ENCODE peak calls at places on chromosomes 4 and X, in ten cellular contexts. X is GM12878; M is ovary; Z is DND-41; F is pancreas; B is CD8-positive, alpha-beta memory T cell; R is adrenal gland; K is K562; H is endodermal cell; P is heart right ventricle. Q is an unnamed sample. For H3K4me1, the result is how much of the 10 kb centered on the place peaks cover.

GRCh38 chr4:140152760-140153418 is 1.1 kb downstream of the MAML3 start:
- DNase-seq in B (peak), F (peak), P (peak), K (no peak), H (peak), Z (peak), M (peak), X (no peak), R (peak), Q (peak)

GRCh38 chrX:153934473-153935325 is at the start of gene NAA10:
- DNase-seq in R (peak), Z (peak), K (peak), P (peak), X (no peak), H (peak), F (peak), B (peak), M (peak), Q (peak)

GRCh38 chr4:68304731-68305130 is 45.2 kb downstream of the YTHDC1 start:
- DNase-seq in X (no peak), P (no peak), M (no peak), F (no peak), B (no peak), K (no peak), H (peak), R (no peak), Z (no peak), Q (no peak)

GRCh38 chrX:45513042-45513441 is 312.4 kb upstream of the DIPK2B start:
- DNase-seq in Z (no peak), F (no peak), X (no peak), B (no peak), R (no peak), P (no peak), H (no peak), M (no peak), K (no peak), Q (no peak)

GRCh38 chr4:55409468-55410171 is 13.9 kb downstream of the TMEM165 start:
- DNase-seq in B (no peak), Z (peak), R (no peak), F (no peak), X (peak), H (peak), P (peak), K (no peak), M (no peak), Q (no peak)

GRCh38 chr4:176321589-176321988 is 1.8 kb downstream of the SPCS3 start:
- DNase-seq in Z (no peak), B (no peak), F (no peak), X (no peak), P (no peak), R (no peak), H (no peak), K (no peak), M (no peak), Q (no peak)

GRCh38 chr4:147732516-147733193 is 767 bp downstream of the ARHGAP10 start:
- DNase-seq in P (peak), K (peak), M (peak), B (no peak), R (peak), F (peak), H (peak), Z (no peak), X (no peak), Q (no peak)

GRCh38 chrX:69493193-69493592 is 10.9 kb upstream of the NALF2 start:
- DNase-seq in X (no peak), Z (peak), H (peak), F (no peak), B (no peak), M (no peak), P (peak), K (peak), R (peak), Q (no peak)

GRCh38 chr4:37693450-37694190 is 7.4 kb upstream of the RELL1 start:
- DNase-seq in R (no peak), B (no peak), X (no peak), K (no peak), F (no peak), Z (no peak), P (no peak), H (no peak), M (no peak), Q (no peak)

GRCh38 chrX:17584248-17584681 is 153.0 kb upstream of the SCML1 start:
- DNase-seq in Z (no peak), P (no peak), H (no peak), K (no peak), X (no peak), B (no peak), M (no peak), R (no peak), F (no peak), Q (no peak)

GRCh38 chr4:5137927-5138326 is 86.6 kb downstream of the STK32B start:
- DNase-seq in K (no peak), P (no peak), M (no peak), X (no peak), F (peak), B (no peak), Z (no peak), R (no peak), H (no peak), Q (no peak)

GRCh38 chr4:55347610-55348228 is 1.7 kb downstream of the SRD5A3 start:
- DNase-seq in H (no peak), R (no peak), B (no peak), X (no peak), P (no peak), M (no peak), Z (no peak), K (no peak), F (no peak), Q (no peak)

GRCh38 chr4:104751468-104751867 is 256.8 kb upstream of the CXXC4 start:
- DNase-seq in K (no peak), M (no peak), P (no peak), R (no peak), B (no peak), F (no peak), Z (no peak), H (no peak), X (no peak), Q (no peak)

GRCh38 chrX:136745215-136746173 is 35.2 kb downstream of the ARHGEF6 start:
- DNase-seq in Z (no peak), H (no peak), R (no peak), K (no peak), M (no peak), F (no peak), X (no peak), B (no peak), P (no peak), Q (no peak)

GRCh38 chrX:141220342-141221008 is 21.8 kb downstream of the SPANXC start:
- DNase-seq in H (no peak), F (no peak), X (no peak), P (no peak), R (no peak), B (no peak), K (no peak), Z (no peak), M (no peak), Q (no peak)

GRCh38 chrX:1185556-1185955 is 26.9 kb downstream of the CRLF2 start:
- DNase-seq in R (no peak), P (no peak), H (peak), X (no peak), F (no peak), B (no peak), Z (no peak), K (no peak), M (no peak), Q (no peak)

GRCh38 chr4:121728798-121729226 is 32.0 kb upstream of the ANXA5 start:
- DNase-seq in X (no peak), H (no peak), R (no peak), B (no peak), P (no peak), M (no peak), Z (no peak), F (no peak), K (no peak), Q (no peak)

GRCh38 chr4:41746025-41746439 is 2.5 kb downstream of the PHOX2B start:
- DNase-seq in M (no peak), H (peak), B (no peak), P (no peak), X (no peak), Z (no peak), F (no peak), R (no peak), K (no peak), Q (no peak)

GRCh38 chr4:171035909-171036308 is 777.3 kb upstream of the GALNTL6 start:
- DNase-seq in M (no peak), B (no peak), P (no peak), F (no peak), R (no peak), Z (no peak), X (no peak), K (no peak), H (no peak), Q (no peak)

GRCh38 chr4:15423285-15423711 is 4.5 kb upstream of the C1QTNF7 start:
- DNase-seq in F (no peak), X (no peak), R (no peak), H (no peak), Z (no peak), P (no peak), M (no peak), K (no peak), B (no peak), Q (no peak)

GRCh38 chrX:64894454-64895038 is 81.7 kb downstream of the ZC4H2 start:
- DNase-seq in X (no peak), F (peak), P (no peak), H (peak), M (no peak), R (peak), B (no peak), Z (peak), K (peak), Q (no peak)

GRCh38 chr4:101265816-101266172 is 81.5 kb downstream of the PPP3CA start:
- DNase-seq in F (no peak), X (no peak), Z (no peak), P (no peak), K (no peak), M (no peak), H (no peak), B (no peak), R (no peak), Q (no peak)
- H3K4me1 ChIP-seq in F (under half), X (under half), Z (under half), P (under half), K (under half), M (under half), H (under half), B (under half), R (under half), Q (under half)

GRCh38 chrX:40166582-40166981 is 68.8 kb upstream of the BCOR start:
- DNase-seq in X (no peak), Z (no peak), P (no peak), M (no peak), F (no peak), K (no peak), B (no peak), R (no peak), H (peak), Q (no peak)
- H3K4me3 ChIP-seq in X (no peak), Z (no peak), P (no peak), M (no peak), F (no peak), K (no peak), B (no peak), R (no peak), H (no peak), Q (peak)

DNA sequence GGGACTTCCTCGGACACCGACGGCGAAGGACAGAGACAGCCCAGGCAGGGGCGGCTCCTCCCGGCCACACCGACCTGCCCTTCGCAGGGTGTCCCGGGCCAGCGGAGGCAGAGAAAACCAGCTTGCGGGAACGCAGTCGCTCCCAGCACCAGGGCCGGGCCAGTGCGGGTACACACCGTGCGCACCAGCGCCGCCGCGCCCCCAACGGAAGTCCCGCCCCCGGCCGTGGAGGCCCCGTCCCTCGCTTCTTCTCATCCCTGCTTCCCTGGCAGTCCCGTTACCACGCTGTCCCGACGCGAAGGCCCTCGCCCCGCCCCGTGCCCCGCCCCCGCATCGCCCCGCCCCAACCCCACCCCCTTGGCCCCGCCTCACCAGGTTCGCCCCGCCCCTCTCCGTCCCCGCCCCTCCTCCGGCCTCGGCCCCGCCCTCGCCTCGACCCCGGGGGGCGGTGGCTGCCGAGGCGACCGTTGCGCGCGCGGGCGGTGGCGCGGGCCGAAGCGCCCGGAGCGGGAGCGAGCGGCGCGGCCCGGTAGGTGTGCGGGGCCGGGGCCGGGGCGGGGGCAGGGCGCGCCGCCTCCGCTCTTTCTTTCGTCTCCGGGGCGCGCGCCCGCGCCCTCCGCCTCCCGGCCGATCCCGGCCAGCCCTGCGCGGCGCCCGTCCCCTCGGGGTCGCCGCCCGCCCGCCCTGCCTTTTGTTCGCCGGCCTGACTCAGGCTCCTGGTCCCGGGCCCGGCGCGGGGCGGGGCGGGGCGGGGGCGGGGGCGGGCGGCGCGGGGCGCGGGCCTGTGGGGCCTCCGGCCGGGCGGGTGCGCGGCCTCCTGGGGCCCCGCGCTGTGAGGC is at the start of gene RGS12:
- DNase-seq in H (peak), P (peak), M (peak), R (peak), K (peak), X (peak), F (peak), B (peak), Z (peak), Q (peak)
- H3K4me1 ChIP-seq in H (under half), P (half or more), M (under half), R (under half), K (under half), X (under half), F (under half), B (under half), Z (under half), Q (under half)

GRCh38 chrX:107656965-107657364 is 28.7 kb downstream of the PRPS1 start:
- DNase-seq in F (no peak), Z (no peak), X (no peak), B (no peak), M (no peak), R (no peak), K (no peak), H (no peak), P (no peak), Q (no peak)

GRCh38 chrX:107658660-107659059 is 30.4 kb downstream of the PRPS1 start:
- DNase-seq in X (no peak), R (no peak), B (no peak), P (no peak), F (no peak), K (no peak), Z (no peak), M (no peak), H (no peak), Q (no peak)

GRCh38 chrX:107659286-107659685 is 31.0 kb downstream of the PRPS1 start:
- DNase-seq in X (no peak), Z (no peak), M (no peak), F (no peak), B (no peak), H (no peak), R (no peak), P (no peak), K (no peak), Q (no peak)

GRCh38 chrX:107659768-107660167 is 31.5 kb downstream of the PRPS1 start:
- DNase-seq in F (no peak), H (no peak), P (no peak), Z (peak), M (no peak), K (peak), B (no peak), R (peak), X (no peak), Q (peak)

DNA sequence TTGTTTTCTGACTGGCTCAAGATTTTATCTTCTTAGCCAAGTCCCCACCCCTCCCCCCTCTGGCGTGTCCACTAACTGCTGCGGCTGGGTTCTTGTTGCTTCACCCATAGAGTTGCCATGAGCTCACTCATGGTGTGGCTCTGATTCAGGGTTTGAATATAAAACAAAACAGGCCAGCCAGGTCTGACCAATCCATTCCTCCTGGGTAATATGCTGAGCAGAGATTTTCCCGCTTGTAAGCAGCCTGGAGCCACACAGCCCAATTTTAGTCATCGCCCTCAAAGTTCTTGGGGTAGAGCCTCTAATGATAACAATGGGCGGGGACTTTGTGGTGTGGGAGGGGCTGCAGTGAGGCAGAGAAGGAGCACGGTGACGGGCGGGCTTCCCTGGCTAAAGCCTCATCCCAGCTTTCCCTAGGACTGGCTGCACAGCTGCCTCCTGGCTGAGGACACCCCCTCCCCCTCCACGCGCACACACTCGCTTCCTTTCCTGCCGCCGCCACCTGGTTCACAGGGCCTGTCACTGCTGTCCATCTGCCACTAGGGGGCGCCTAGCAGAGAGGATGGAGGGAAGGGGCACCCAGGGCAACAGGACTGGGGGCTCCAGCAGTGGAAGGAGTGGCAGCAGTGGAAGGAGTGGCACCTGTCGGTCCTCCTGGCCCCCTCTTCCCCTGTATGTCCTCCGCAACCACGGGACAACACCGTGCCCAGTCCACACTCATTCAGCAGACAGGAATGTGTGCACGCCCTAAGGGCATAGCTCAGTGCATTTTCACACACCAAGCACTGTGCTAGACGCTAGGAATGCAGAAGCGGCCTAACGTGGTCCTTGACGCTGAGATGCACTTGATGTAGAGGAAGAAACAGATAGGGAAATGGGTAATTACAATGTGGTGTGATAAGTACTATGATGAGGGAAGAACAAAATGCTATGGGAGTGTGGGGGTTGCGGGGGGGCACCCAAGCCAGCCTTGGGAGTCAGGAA is 26.8 kb downstream of the PRPS1 start:
- DNase-seq in X (no peak), P (peak), M (peak), R (peak), K (peak), F (peak), Z (peak), B (peak), H (peak), Q (peak)
- H3K4me3 ChIP-seq in X (no peak), P (no peak), M (no peak), R (no peak), K (peak), F (no peak), Z (no peak), B (no peak), H (no peak), Q (no peak)

DNA sequence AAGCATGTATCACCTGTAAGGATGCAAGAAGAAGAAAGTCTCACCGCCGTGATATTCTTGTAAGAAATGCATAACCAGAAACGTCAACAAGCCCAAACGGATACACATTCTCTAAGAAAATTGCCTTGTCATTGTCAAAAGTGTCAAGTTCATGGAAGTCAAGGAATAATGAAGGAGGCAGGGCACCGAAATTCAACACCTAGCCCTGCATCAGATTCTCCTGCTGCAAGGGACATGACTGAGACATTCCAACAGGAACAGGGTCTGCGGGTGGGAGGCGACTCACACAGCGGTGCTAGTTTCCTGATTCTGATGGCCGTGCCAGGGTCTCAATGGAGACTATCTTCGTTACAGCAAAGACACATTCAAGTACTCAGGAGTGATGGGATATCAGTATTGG is 26.7 kb downstream of the IRF2 start:
- DNase-seq in R (no peak), B (no peak), K (no peak), F (no peak), M (no peak), P (no peak), H (peak), Z (no peak), X (no peak), Q (no peak)
- H3K4me1 ChIP-seq in R (under half), B (half or more), K (under half), F (under half), M (under half), P (half or more), H (under half), Z (under half), X (under half), Q (half or more)

DNA sequence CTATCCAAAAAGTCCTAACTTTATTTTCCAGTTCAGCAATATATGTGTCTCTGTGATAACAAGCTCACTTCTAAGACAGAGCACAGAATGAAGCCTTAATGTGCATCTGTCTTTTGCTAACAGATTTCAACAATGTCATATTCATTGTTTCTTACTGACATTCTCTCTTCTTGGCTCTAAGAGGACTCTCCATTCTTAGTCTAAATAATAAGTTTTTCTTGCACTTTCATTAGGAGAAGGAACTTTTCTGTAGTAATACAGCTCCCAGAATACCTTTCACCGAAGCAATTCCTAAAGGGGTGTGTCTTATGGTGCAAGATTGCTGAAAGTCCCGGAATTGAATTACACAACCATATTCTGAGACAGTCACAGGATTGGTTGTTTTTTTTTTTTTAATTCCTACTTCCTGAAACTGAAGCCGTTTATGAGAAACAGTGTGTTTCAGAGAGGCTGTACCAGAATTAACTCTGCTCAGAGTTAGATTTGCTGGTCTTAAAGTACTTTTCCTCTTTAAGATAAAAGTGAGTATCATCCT is at the start of gene ALPK1:
- DNase-seq in H (no peak), X (no peak), Z (no peak), M (no peak), P (no peak), F (peak), R (peak), B (no peak), K (peak), Q (no peak)
- H3K4me3 ChIP-seq in H (no peak), X (peak), Z (peak), M (peak), P (peak), F (peak), R (peak), B (peak), K (peak), Q (peak)

DNA sequence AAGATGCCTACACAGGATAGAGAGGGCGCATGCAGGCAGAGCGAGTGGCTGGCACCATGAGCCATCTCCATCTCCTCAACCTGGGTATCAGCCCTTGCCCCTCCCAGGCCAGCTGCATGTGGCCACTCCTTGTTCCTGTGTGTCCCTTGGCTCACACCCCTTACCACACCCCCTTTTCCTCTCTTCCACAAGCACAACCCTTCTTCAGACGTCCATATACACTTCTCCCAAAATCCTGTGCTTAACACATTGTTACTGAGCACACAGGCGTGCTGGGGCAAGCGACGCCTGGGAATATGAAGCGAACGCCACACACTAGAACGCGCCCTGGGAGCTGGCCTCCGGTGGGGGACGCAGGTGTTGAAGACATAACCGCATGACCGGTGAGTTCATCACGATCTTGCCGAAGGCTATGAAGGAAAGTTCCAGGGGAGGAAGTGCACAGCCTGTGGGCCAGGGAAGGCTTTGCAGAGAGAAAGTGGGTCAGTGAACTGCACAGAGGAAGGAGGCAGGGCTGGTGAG is 19.1 kb upstream of the KIAA0232 start:
- DNase-seq in H (peak), F (no peak), R (no peak), M (no peak), Z (no peak), K (peak), B (no peak), X (no peak), P (no peak), Q (no peak)
- H3K4me1 ChIP-seq in H (under half), F (under half), R (under half), M (under half), Z (under half), K (under half), B (under half), X (under half), P (under half), Q (under half)

GRCh38 chrX:87873347-87873941 is 355.8 kb downstream of the KLHL4 start:
- DNase-seq in Z (peak), R (no peak), M (no peak), P (no peak), H (no peak), F (no peak), X (no peak), K (no peak), B (no peak), Q (no peak)
- H3K4me3 ChIP-seq in Z (no peak), R (no peak), M (no peak), P (no peak), H (no peak), F (no peak), X (no peak), K (no peak), B (no peak), Q (no peak)

Q was measured in tibial artery.